ENCODE peak calls at places on chromosomes 11 and 22, in four cellular contexts. One of them, this sample, is unnamed.

GRCh38 chr11:111245425-111245824 is at the start of gene POU2AF2:
- DNase-seq in GM12865: no peak
- DNase-seq in coronary artery: no peak
- DNase-seq in endothelial cell of umbilical vein: no peak
- DNase-seq in this sample: no peak

GRCh38 chr22:29136715-29137700 is 64.2 kb downstream of the KREMEN1 start:
- DNase-seq in endothelial cell of umbilical vein: no peak
- DNase-seq in coronary artery: no peak
- DNase-seq in GM12865: no peak
- DNase-seq in this sample: no peak

GRCh38 chr22:27651486-27651885 is 150.1 kb downstream of the MN1 start:
- DNase-seq in endothelial cell of umbilical vein: no peak
- DNase-seq in GM12865: no peak
- DNase-seq in coronary artery: no peak
- DNase-seq in this sample: no peak

GRCh38 chr11:115985896-115986295 is 481.7 kb upstream of the CADM1 start:
- DNase-seq in coronary artery: no peak
- DNase-seq in endothelial cell of umbilical vein: no peak
- DNase-seq in GM12865: no peak
- DNase-seq in this sample: no peak

GRCh38 chr22:26724414-26724813 is 67.0 kb downstream of the MIAT start:
- DNase-seq in GM12865: peak
- DNase-seq in endothelial cell of umbilical vein: no peak
- DNase-seq in coronary artery: no peak
- DNase-seq in this sample: no peak

GRCh38 chr22:49979587-49980264 is 19.2 kb downstream of the PIM3 start:
- DNase-seq in GM12865: peak
- DNase-seq in endothelial cell of umbilical vein: peak
- DNase-seq in coronary artery: no peak
- DNase-seq in this sample: peak

GRCh38 chr11:67354314-67355022 is 1.1 kb upstream of the POLD4 start:
- DNase-seq in coronary artery: peak
- DNase-seq in GM12865: no peak
- DNase-seq in endothelial cell of umbilical vein: peak
- DNase-seq in this sample: peak

GRCh38 chr11:17735823-17736772 is 1.5 kb downstream of the KCNC1 start:
- DNase-seq in endothelial cell of umbilical vein: no peak
- DNase-seq in GM12865: no peak
- DNase-seq in coronary artery: no peak
- DNase-seq in this sample: no peak

GRCh38 chr11:67435031-67435726 is 2.3 kb downstream of the PTPRCAP start:
- DNase-seq in endothelial cell of umbilical vein: no peak
- DNase-seq in GM12865: peak
- DNase-seq in coronary artery: no peak
- DNase-seq in this sample: no peak

GRCh38 chr11:17517186-17517585 is 27.0 kb downstream of the USH1C start:
- DNase-seq in GM12865: no peak
- DNase-seq in coronary artery: no peak
- DNase-seq in endothelial cell of umbilical vein: no peak
- DNase-seq in this sample: no peak

GRCh38 chr22:17140022-17140421 is 18.9 kb upstream of the TMEM121B start:
- DNase-seq in GM12865: no peak
- DNase-seq in endothelial cell of umbilical vein: no peak
- DNase-seq in coronary artery: no peak
- DNase-seq in this sample: no peak

GRCh38 chr11:28464252-28464867 is 356.2 kb downstream of the METTL15 start:
- DNase-seq in GM12865: no peak
- DNase-seq in endothelial cell of umbilical vein: no peak
- DNase-seq in coronary artery: no peak
- DNase-seq in this sample: peak

GRCh38 chr11:117426297-117426685 is 98.6 kb downstream of the CEP164 start:
- DNase-seq in coronary artery: no peak
- DNase-seq in GM12865: peak
- DNase-seq in endothelial cell of umbilical vein: peak
- DNase-seq in this sample: peak

GRCh38 chr11:114972105-114972504 is 293.8 kb downstream of the NXPE2 start:
- DNase-seq in GM12865: no peak
- DNase-seq in endothelial cell of umbilical vein: no peak
- DNase-seq in coronary artery: no peak
- DNase-seq in this sample: no peak

GRCh38 chr11:113193894-113194293 is 120.5 kb upstream of the TTC12 start:
- DNase-seq in endothelial cell of umbilical vein: no peak
- DNase-seq in coronary artery: no peak
- DNase-seq in GM12865: peak
- DNase-seq in this sample: no peak

GRCh38 chr11:128905345-128906184 is 14.4 kb downstream of the KCNJ5 start:
- DNase-seq in endothelial cell of umbilical vein: no peak
- DNase-seq in GM12865: peak
- DNase-seq in coronary artery: no peak
- DNase-seq in this sample: peak

GRCh38 chr11:69001301-69002081 is 11.6 kb downstream of the MRGPRF start:
- DNase-seq in endothelial cell of umbilical vein: no peak
- DNase-seq in coronary artery: no peak
- DNase-seq in GM12865: no peak
- DNase-seq in this sample: no peak

GRCh38 chr11:37006563-37006962 is 408.5 kb upstream of the RAG2 start:
- DNase-seq in GM12865: no peak
- DNase-seq in coronary artery: no peak
- DNase-seq in endothelial cell of umbilical vein: no peak
- DNase-seq in this sample: no peak

GRCh38 chr11:65553301-65554001 is 4.7 kb downstream of the LTBP3 start:
- DNase-seq in endothelial cell of umbilical vein: no peak
- DNase-seq in coronary artery: no peak
- DNase-seq in GM12865: peak
- DNase-seq in this sample: no peak

GRCh38 chr22:48954781-48955311 is 872.8 kb downstream of the BRD1 start:
- DNase-seq in GM12865: no peak
- DNase-seq in coronary artery: peak
- DNase-seq in endothelial cell of umbilical vein: no peak
- DNase-seq in this sample: no peak

GRCh38 chr22:20583471-20583922 is 76.1 kb downstream of the MED15 start:
- DNase-seq in GM12865: no peak
- DNase-seq in coronary artery: no peak
- DNase-seq in endothelial cell of umbilical vein: no peak
- DNase-seq in this sample: no peak

GRCh38 chr22:50340157-50340879 is 2.8 kb upstream of the PPP6R2 start:
- DNase-seq in GM12865: peak
- DNase-seq in endothelial cell of umbilical vein: no peak
- DNase-seq in coronary artery: no peak
- DNase-seq in this sample: no peak

GRCh38 chr11:97854357-97854756 is 1166.4 kb upstream of the CNTN5 start:
- DNase-seq in GM12865: no peak
- DNase-seq in coronary artery: no peak
- DNase-seq in endothelial cell of umbilical vein: no peak
- DNase-seq in this sample: no peak

GRCh38 chr22:37173709-37174108 is 14.3 kb downstream of the C1QTNF6 start:
- DNase-seq in GM12865: no peak
- DNase-seq in endothelial cell of umbilical vein: no peak
- DNase-seq in coronary artery: peak
- DNase-seq in this sample: peak

GRCh38 chr11:63826471-63827190 is 12.3 kb upstream of the MARK2 start:
- DNase-seq in endothelial cell of umbilical vein: no peak
- DNase-seq in coronary artery: no peak
- DNase-seq in GM12865: no peak
- DNase-seq in this sample: no peak

GRCh38 chr11:69050592-69051380 is 2.1 kb downstream of the TPCN2 start:
- DNase-seq in endothelial cell of umbilical vein: no peak
- DNase-seq in GM12865: no peak
- DNase-seq in coronary artery: no peak
- DNase-seq in this sample: no peak

GRCh38 chr11:108929241-108929640 is 264.4 kb downstream of the DDX10 start:
- DNase-seq in endothelial cell of umbilical vein: peak
- DNase-seq in GM12865: no peak
- DNase-seq in coronary artery: no peak
- DNase-seq in this sample: peak

GRCh38 chr11:34243620-34244493 is 114.0 kb downstream of the ABTB2 start:
- DNase-seq in endothelial cell of umbilical vein: no peak
- DNase-seq in coronary artery: no peak
- DNase-seq in GM12865: peak
- DNase-seq in this sample: peak

GRCh38 chr11:119356349-119357031 is 10.0 kb upstream of the MFRP start:
- DNase-seq in GM12865: peak
- DNase-seq in endothelial cell of umbilical vein: peak
- DNase-seq in coronary artery: no peak
- DNase-seq in this sample: peak

GRCh38 chr22:25070870-25071465 is 118.5 kb downstream of the KIAA1671 start:
- DNase-seq in GM12865: peak
- DNase-seq in coronary artery: no peak
- DNase-seq in endothelial cell of umbilical vein: no peak
- DNase-seq in this sample: no peak
- H3K4me3 ChIP-seq in GM12865: no peak
- H3K4me3 ChIP-seq in coronary artery: peak
- H3K4me3 ChIP-seq in endothelial cell of umbilical vein: no peak
- H3K4me3 ChIP-seq in this sample: no peak

DNA sequence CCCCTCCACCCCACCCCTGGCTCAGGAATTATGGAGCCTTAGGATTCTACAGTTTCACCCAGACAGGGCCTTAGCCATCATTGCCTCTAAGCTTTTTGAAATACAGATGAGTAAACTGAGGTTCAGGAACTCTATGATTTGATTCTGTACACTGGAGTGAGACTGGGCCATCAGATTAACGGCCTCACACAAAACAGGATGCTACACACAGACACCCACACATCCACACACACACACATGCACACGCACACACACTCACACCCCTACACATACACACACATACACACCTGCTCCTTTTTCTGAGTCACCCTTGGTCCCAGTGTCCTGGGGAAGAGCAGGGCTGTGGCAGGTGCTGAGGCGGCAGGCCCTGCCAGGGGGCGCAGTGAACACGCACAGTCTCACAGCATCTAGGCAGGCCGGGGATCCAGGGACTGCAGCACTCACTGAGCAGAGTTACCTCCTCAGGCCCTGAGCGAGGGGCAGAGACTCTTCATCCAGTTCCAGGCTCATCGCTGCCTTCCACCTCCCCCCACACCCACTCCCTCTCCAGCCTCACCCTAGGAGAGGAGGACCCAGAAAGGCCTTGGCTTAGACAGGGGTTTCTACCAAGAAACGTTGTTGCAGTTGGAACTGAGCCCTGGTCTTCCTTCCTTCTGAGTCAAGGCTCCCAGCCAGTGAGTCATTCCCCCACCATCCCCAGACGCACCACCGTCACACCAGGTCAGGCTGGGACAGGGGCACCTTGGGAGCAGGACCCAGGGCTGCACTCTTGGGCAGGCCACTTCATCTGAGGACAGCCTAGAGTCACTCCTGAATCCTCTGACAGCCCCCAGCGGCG is 89.8 kb upstream of the PARVA start:
- DNase-seq in GM12865: peak
- DNase-seq in coronary artery: peak
- DNase-seq in endothelial cell of umbilical vein: peak
- DNase-seq in this sample: peak
- TF ChIP-seq CTCF in GM12865: peak
- TF ChIP-seq CTCF in coronary artery: peak
- TF ChIP-seq CTCF in endothelial cell of umbilical vein: peak
- TF ChIP-seq CTCF in this sample: peak

DNA sequence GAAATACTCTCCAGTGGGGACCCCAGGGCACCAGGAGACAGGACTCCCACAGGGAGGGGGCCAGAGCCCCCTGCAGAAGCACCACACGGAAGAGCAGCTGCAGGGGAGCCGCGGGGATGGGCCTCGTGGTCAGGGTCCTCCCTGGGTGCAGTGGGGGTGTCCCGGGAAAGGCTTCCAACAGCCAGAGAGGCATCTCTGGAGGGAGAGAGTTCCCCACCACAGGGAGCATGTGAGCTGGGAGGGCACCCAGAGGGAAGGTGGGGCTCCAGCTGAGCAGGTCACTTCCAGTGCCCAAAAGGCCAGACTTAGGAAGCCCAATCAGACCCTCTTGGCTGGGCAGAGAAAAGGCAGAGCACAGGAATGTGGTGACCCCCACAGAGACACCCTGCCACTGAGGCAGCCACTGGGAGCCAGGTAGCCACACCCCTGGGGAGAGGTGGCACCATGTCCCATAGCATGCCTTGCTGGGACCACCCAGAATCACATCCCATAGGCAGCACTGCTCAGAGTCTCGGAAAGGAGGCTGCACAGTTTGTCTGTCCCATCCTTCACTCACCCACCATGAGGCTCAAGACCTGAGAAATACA is 49.9 kb upstream of the LMO1 start:
- DNase-seq in endothelial cell of umbilical vein: no peak
- DNase-seq in GM12865: no peak
- DNase-seq in coronary artery: no peak
- DNase-seq in this sample: no peak
- H3K4me3 ChIP-seq in endothelial cell of umbilical vein: no peak
- H3K4me3 ChIP-seq in GM12865: no peak
- H3K4me3 ChIP-seq in coronary artery: no peak
- H3K4me3 ChIP-seq in this sample: no peak

DNA sequence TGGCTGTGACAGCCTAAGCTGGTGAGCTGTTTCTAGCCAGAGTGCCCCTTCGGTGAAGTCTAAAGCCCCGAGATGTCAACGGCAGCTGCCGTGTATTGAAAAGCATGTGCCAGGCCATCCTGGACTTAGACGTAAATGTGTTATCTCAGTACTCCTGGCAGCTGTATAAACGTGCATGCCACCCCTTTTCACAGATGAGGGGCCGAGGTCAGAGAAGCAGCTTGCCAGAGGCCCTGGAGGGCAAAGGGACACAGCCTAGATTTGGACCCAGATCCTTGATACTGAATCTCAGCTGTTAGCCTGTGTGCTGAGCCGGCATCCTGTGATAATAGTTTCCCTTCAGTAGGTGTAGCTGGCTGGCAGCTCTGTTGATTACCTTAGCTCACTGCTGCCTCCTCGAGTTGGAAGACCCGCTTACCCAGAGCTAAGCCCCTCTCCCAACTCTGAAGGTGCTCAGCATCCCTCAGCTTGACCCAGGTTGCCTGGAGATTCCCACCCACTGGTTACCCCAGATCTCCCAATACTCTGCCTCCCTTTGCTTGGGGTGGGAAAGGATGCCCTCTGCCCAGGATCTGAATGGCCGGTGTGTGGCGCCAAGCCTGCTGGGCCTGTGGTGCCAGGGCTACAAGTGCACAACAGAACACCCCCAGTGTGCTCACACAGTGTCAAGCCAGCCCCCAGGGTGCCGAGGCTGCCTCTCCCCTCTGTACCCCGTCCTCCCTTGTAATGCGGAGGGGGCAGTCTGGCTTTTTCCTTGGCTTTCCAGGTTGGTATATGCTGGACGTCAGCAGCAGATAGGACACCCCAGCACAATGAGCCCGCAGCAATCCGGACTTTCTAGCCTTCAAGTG is 59.8 kb upstream of the WNT7B start:
- DNase-seq in endothelial cell of umbilical vein: peak
- DNase-seq in coronary artery: peak
- DNase-seq in GM12865: peak
- DNase-seq in this sample: peak
- TF ChIP-seq CTCF in endothelial cell of umbilical vein: peak
- TF ChIP-seq CTCF in coronary artery: no peak
- TF ChIP-seq CTCF in GM12865: peak
- TF ChIP-seq CTCF in this sample: peak

GRCh38 chr11:61829806-61830205 is 1.7 kb downstream of the FADS2 start:
- DNase-seq in coronary artery: no peak
- DNase-seq in endothelial cell of umbilical vein: no peak
- DNase-seq in GM12865: no peak
- DNase-seq in this sample: no peak
- H3K4me3 ChIP-seq in coronary artery: peak
- H3K4me3 ChIP-seq in endothelial cell of umbilical vein: peak
- H3K4me3 ChIP-seq in GM12865: peak
- H3K4me3 ChIP-seq in this sample: peak

GRCh38 chr11:14549891-14550290 is 29.7 kb upstream of the PSMA1 start:
- DNase-seq in GM12865: no peak
- DNase-seq in endothelial cell of umbilical vein: no peak
- DNase-seq in coronary artery: no peak
- DNase-seq in this sample: no peak
- TF ChIP-seq CTCF in GM12865: no peak
- TF ChIP-seq CTCF in endothelial cell of umbilical vein: no peak
- TF ChIP-seq CTCF in coronary artery: no peak
- TF ChIP-seq CTCF in this sample: no peak